ENCODE peak calls at places on chromosome 5, in ten cellular contexts. One of them, this sample, is unnamed.

GRCh38 chr5:95927927-95928723 is 33.5 kb downstream of the ELL2 start:
- DNase-seq in kidney: no peak
- DNase-seq in GM23248: peak
- DNase-seq in lung: no peak
- DNase-seq in heart right ventricle: no peak
- DNase-seq in fibroblast of the aortic adventitia: no peak
- DNase-seq in fibroblast of lung: peak
- DNase-seq in fibroblast of pulmonary artery: no peak
- DNase-seq in psoas muscle: no peak
- DNase-seq in tibial nerve: no peak
- DNase-seq in this sample: peak

GRCh38 chr5:114361724-114362196 is at the start of gene KCNN2:
- DNase-seq in heart right ventricle: peak
- DNase-seq in fibroblast of the aortic adventitia: peak
- DNase-seq in tibial nerve: no peak
- DNase-seq in fibroblast of pulmonary artery: peak
- DNase-seq in lung: peak
- DNase-seq in fibroblast of lung: peak
- DNase-seq in kidney: peak
- DNase-seq in psoas muscle: peak
- DNase-seq in GM23248: peak
- DNase-seq in this sample: peak

GRCh38 chr5:5351288-5352089 is 71.0 kb upstream of the ICE1 start:
- DNase-seq in psoas muscle: no peak
- DNase-seq in kidney: no peak
- DNase-seq in fibroblast of the aortic adventitia: peak
- DNase-seq in fibroblast of pulmonary artery: no peak
- DNase-seq in tibial nerve: no peak
- DNase-seq in lung: no peak
- DNase-seq in GM23248: no peak
- DNase-seq in fibroblast of lung: peak
- DNase-seq in heart right ventricle: no peak
- DNase-seq in this sample: no peak

GRCh38 chr5:2738156-2738699 is 13.2 kb downstream of the IRX2 start:
- DNase-seq in heart right ventricle: no peak
- DNase-seq in fibroblast of pulmonary artery: no peak
- DNase-seq in psoas muscle: no peak
- DNase-seq in tibial nerve: no peak
- DNase-seq in fibroblast of lung: no peak
- DNase-seq in lung: no peak
- DNase-seq in GM23248: no peak
- DNase-seq in fibroblast of the aortic adventitia: no peak
- DNase-seq in kidney: no peak
- DNase-seq in this sample: no peak

GRCh38 chr5:150487199-150488061 is 20.5 kb upstream of the NDST1 start:
- DNase-seq in fibroblast of pulmonary artery: peak
- DNase-seq in kidney: no peak
- DNase-seq in heart right ventricle: peak
- DNase-seq in GM23248: peak
- DNase-seq in fibroblast of lung: peak
- DNase-seq in tibial nerve: no peak
- DNase-seq in fibroblast of the aortic adventitia: peak
- DNase-seq in lung: no peak
- DNase-seq in psoas muscle: peak
- DNase-seq in this sample: no peak

GRCh38 chr5:175735701-175736100 is 77.8 kb downstream of the HRH2 start:
- DNase-seq in fibroblast of the aortic adventitia: no peak
- DNase-seq in fibroblast of lung: no peak
- DNase-seq in kidney: peak
- DNase-seq in psoas muscle: no peak
- DNase-seq in tibial nerve: no peak
- DNase-seq in GM23248: no peak
- DNase-seq in heart right ventricle: no peak
- DNase-seq in lung: no peak
- DNase-seq in fibroblast of pulmonary artery: no peak
- DNase-seq in this sample: no peak

GRCh38 chr5:174624754-174625506 is 99.5 kb upstream of the MSX2 start:
- DNase-seq in tibial nerve: no peak
- DNase-seq in fibroblast of pulmonary artery: peak
- DNase-seq in fibroblast of the aortic adventitia: no peak
- DNase-seq in GM23248: no peak
- DNase-seq in lung: no peak
- DNase-seq in kidney: no peak
- DNase-seq in fibroblast of lung: peak
- DNase-seq in heart right ventricle: no peak
- DNase-seq in psoas muscle: no peak
- DNase-seq in this sample: no peak

GRCh38 chr5:135700731-135701130 is 121.9 kb upstream of the CXCL14 start:
- DNase-seq in fibroblast of the aortic adventitia: no peak
- DNase-seq in GM23248: no peak
- DNase-seq in fibroblast of pulmonary artery: no peak
- DNase-seq in tibial nerve: no peak
- DNase-seq in lung: no peak
- DNase-seq in psoas muscle: no peak
- DNase-seq in fibroblast of lung: no peak
- DNase-seq in heart right ventricle: no peak
- DNase-seq in kidney: no peak
- DNase-seq in this sample: no peak

GRCh38 chr5:161783297-161783696 is 64.6 kb upstream of the GABRA1 start:
- DNase-seq in fibroblast of the aortic adventitia: no peak
- DNase-seq in fibroblast of lung: no peak
- DNase-seq in heart right ventricle: no peak
- DNase-seq in lung: no peak
- DNase-seq in fibroblast of pulmonary artery: no peak
- DNase-seq in psoas muscle: no peak
- DNase-seq in tibial nerve: no peak
- DNase-seq in kidney: no peak
- DNase-seq in GM23248: no peak
- DNase-seq in this sample: no peak

GRCh38 chr5:161786686-161787085 is 61.2 kb upstream of the GABRA1 start:
- DNase-seq in lung: no peak
- DNase-seq in fibroblast of pulmonary artery: no peak
- DNase-seq in fibroblast of the aortic adventitia: no peak
- DNase-seq in kidney: no peak
- DNase-seq in GM23248: no peak
- DNase-seq in fibroblast of lung: no peak
- DNase-seq in heart right ventricle: no peak
- DNase-seq in psoas muscle: no peak
- DNase-seq in tibial nerve: no peak
- DNase-seq in this sample: no peak
- H3K4me3 ChIP-seq in lung: no peak
- H3K4me3 ChIP-seq in fibroblast of pulmonary artery: no peak
- H3K4me3 ChIP-seq in fibroblast of the aortic adventitia: no peak
- H3K4me3 ChIP-seq in kidney: no peak
- H3K4me3 ChIP-seq in GM23248: no peak
- H3K4me3 ChIP-seq in fibroblast of lung: no peak
- H3K4me3 ChIP-seq in heart right ventricle: no peak
- H3K4me3 ChIP-seq in psoas muscle: no peak
- H3K4me3 ChIP-seq in tibial nerve: no peak
- H3K4me3 ChIP-seq in this sample: no peak

GRCh38 chr5:136891601-136892000 is 526.3 kb upstream of the TRPC7 start:
- DNase-seq in fibroblast of lung: no peak
- DNase-seq in lung: no peak
- DNase-seq in fibroblast of pulmonary artery: no peak
- DNase-seq in heart right ventricle: no peak
- DNase-seq in GM23248: no peak
- DNase-seq in kidney: no peak
- DNase-seq in fibroblast of the aortic adventitia: no peak
- DNase-seq in psoas muscle: no peak
- DNase-seq in tibial nerve: no peak
- DNase-seq in this sample: no peak
- H3K4me3 ChIP-seq in fibroblast of lung: no peak
- H3K4me3 ChIP-seq in lung: no peak
- H3K4me3 ChIP-seq in fibroblast of pulmonary artery: no peak
- H3K4me3 ChIP-seq in heart right ventricle: no peak
- H3K4me3 ChIP-seq in GM23248: no peak
- H3K4me3 ChIP-seq in kidney: no peak
- H3K4me3 ChIP-seq in fibroblast of the aortic adventitia: no peak
- H3K4me3 ChIP-seq in psoas muscle: no peak
- H3K4me3 ChIP-seq in tibial nerve: no peak
- H3K4me3 ChIP-seq in this sample: no peak

GRCh38 chr5:77881528-77881927 is 105.4 kb upstream of the TBCA start:
- DNase-seq in kidney: no peak
- DNase-seq in GM23248: no peak
- DNase-seq in lung: no peak
- DNase-seq in psoas muscle: no peak
- DNase-seq in fibroblast of lung: no peak
- DNase-seq in fibroblast of the aortic adventitia: peak
- DNase-seq in fibroblast of pulmonary artery: peak
- DNase-seq in tibial nerve: no peak
- DNase-seq in heart right ventricle: no peak
- DNase-seq in this sample: no peak

GRCh38 chr5:77874691-77875090 is 98.6 kb upstream of the TBCA start:
- DNase-seq in psoas muscle: no peak
- DNase-seq in tibial nerve: no peak
- DNase-seq in heart right ventricle: no peak
- DNase-seq in lung: no peak
- DNase-seq in fibroblast of pulmonary artery: no peak
- DNase-seq in fibroblast of lung: no peak
- DNase-seq in kidney: no peak
- DNase-seq in GM23248: no peak
- DNase-seq in fibroblast of the aortic adventitia: no peak
- DNase-seq in this sample: no peak

GRCh38 chr5:77873239-77873638 is 97.1 kb upstream of the TBCA start:
- DNase-seq in heart right ventricle: no peak
- DNase-seq in fibroblast of pulmonary artery: no peak
- DNase-seq in psoas muscle: no peak
- DNase-seq in fibroblast of the aortic adventitia: no peak
- DNase-seq in fibroblast of lung: no peak
- DNase-seq in lung: no peak
- DNase-seq in kidney: no peak
- DNase-seq in tibial nerve: no peak
- DNase-seq in GM23248: no peak
- DNase-seq in this sample: no peak

GRCh38 chr5:77877516-77878070 is 101.5 kb upstream of the TBCA start:
- DNase-seq in fibroblast of lung: no peak
- DNase-seq in heart right ventricle: no peak
- DNase-seq in lung: no peak
- DNase-seq in tibial nerve: no peak
- DNase-seq in fibroblast of pulmonary artery: no peak
- DNase-seq in kidney: no peak
- DNase-seq in fibroblast of the aortic adventitia: no peak
- DNase-seq in psoas muscle: no peak
- DNase-seq in GM23248: no peak
- DNase-seq in this sample: no peak

GRCh38 chr5:77876862-77877502 is 100.8 kb upstream of the TBCA start:
- DNase-seq in heart right ventricle: no peak
- DNase-seq in kidney: no peak
- DNase-seq in fibroblast of lung: peak
- DNase-seq in tibial nerve: no peak
- DNase-seq in lung: no peak
- DNase-seq in psoas muscle: no peak
- DNase-seq in fibroblast of pulmonary artery: no peak
- DNase-seq in fibroblast of the aortic adventitia: no peak
- DNase-seq in GM23248: no peak
- DNase-seq in this sample: no peak
- H3K4me3 ChIP-seq in heart right ventricle: no peak
- H3K4me3 ChIP-seq in kidney: no peak
- H3K4me3 ChIP-seq in fibroblast of lung: no peak
- H3K4me3 ChIP-seq in tibial nerve: no peak
- H3K4me3 ChIP-seq in lung: no peak
- H3K4me3 ChIP-seq in psoas muscle: peak
- H3K4me3 ChIP-seq in fibroblast of pulmonary artery: no peak
- H3K4me3 ChIP-seq in fibroblast of the aortic adventitia: no peak
- H3K4me3 ChIP-seq in GM23248: no peak
- H3K4me3 ChIP-seq in this sample: no peak

DNA sequence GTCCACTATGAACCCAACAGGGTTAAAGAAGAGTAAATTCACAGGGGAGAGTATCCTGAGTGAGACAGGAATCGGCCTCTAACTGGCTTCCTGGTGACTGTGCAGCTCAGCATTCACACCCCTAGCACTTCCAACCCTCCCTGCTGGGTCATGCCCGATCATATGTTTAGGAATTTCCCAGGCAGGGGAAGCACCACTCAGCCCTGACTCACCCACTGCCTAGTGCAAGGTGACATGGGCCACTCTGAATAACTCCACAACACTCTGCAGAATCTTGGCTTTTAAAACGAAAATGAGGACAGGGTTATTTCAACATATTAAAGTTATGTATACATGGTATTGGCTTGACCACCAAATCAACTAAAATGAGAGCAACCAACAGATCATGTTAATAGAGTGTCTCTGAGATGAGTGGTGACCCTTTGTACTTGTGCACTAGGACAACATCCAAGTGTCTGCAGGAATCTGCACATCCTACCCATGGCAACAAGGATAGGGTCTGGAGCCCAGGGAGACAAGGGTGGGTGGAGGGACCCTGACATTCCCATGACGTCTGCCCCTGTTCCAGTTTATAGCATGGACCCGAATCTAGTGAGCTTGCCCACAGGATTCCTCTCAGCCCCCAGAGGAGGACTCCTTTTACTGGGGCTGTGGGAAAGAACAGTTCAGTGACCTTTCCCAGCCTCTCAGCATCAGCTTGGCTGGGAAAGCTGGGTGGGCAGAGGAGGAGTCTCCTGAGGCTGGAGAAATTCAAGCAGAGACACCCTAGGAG is 485.8 kb downstream of the SEMA5A start:
- DNase-seq in psoas muscle: no peak
- DNase-seq in fibroblast of pulmonary artery: peak
- DNase-seq in GM23248: peak
- DNase-seq in fibroblast of the aortic adventitia: peak
- DNase-seq in fibroblast of lung: peak
- DNase-seq in kidney: no peak
- DNase-seq in heart right ventricle: peak
- DNase-seq in tibial nerve: no peak
- DNase-seq in lung: peak
- DNase-seq in this sample: no peak
- H3K4me3 ChIP-seq in psoas muscle: no peak
- H3K4me3 ChIP-seq in fibroblast of pulmonary artery: no peak
- H3K4me3 ChIP-seq in GM23248: no peak
- H3K4me3 ChIP-seq in fibroblast of the aortic adventitia: no peak
- H3K4me3 ChIP-seq in fibroblast of lung: no peak
- H3K4me3 ChIP-seq in kidney: no peak
- H3K4me3 ChIP-seq in heart right ventricle: no peak
- H3K4me3 ChIP-seq in tibial nerve: no peak
- H3K4me3 ChIP-seq in lung: no peak
- H3K4me3 ChIP-seq in this sample: no peak